ENCODE peak calls at places on chromosomes 6 and 20, in ten cellular contexts. Q is T47D; W is foreskin fibroblast; O is NCI-H2081; A is nucleus accumbens; J is left ventricle myocardium inferior; I is body of pancreas; Z is activated CD4-positive, alpha-beta T cell treated with anti-CD3 and anti-CD28 coated beads for 1 hour; S is GM19239; R is endothelial cell. Y is an unnamed sample.

GRCh38 chr6:75201901-75202672 is 3.8 kb downstream of the COL12A1 start:
- DNase-seq in Z (no peak), Q (no peak), W (no peak), R (peak), J (peak), S (no peak), I (peak), A (no peak), O (peak), Y (no peak)

GRCh38 chr6:1574083-1574761 is 35.5 kb upstream of the FOXC1 start:
- DNase-seq in I (no peak), W (no peak), S (no peak), O (no peak), Z (no peak), R (no peak), A (peak), J (no peak), Q (no peak), Y (peak)

GRCh38 chr6:24126586-24127192 is 674 bp downstream of the NRSN1 start:
- DNase-seq in I (peak), Z (no peak), J (no peak), S (peak), Q (peak), A (no peak), R (peak), O (no peak), W (peak), Y (peak)

GRCh38 chr6:144447487-144447886 is 162.4 kb downstream of the UTRN start:
- DNase-seq in Q (no peak), A (no peak), W (peak), S (no peak), J (no peak), R (no peak), O (no peak), Z (no peak), I (no peak), Y (no peak)

GRCh38 chr6:170128811-170129681 is 161.8 kb downstream of the DLL1 start:
- DNase-seq in Z (no peak), A (no peak), I (peak), S (no peak), Q (no peak), R (no peak), J (no peak), O (no peak), W (no peak), Y (no peak)

GRCh38 chr6:167858086-167858591 is 31.4 kb downstream of the AFDN start:
- DNase-seq in Z (no peak), A (no peak), Q (no peak), J (no peak), I (peak), W (peak), S (no peak), O (no peak), R (no peak), Y (peak)

GRCh38 chr20:10492065-10492464 is 57.0 kb downstream of the SLX4IP start:
- DNase-seq in W (peak), S (no peak), R (no peak), A (no peak), O (no peak), Z (no peak), J (no peak), Q (no peak), I (peak), Y (no peak)

GRCh38 chr6:44733868-44734267 is 346.4 kb downstream of the CDC5L start:
- DNase-seq in I (peak), Q (no peak), W (no peak), S (no peak), O (no peak), Z (no peak), J (peak), A (no peak), R (no peak), Y (peak)

GRCh38 chr20:58109918-58110635 is 118.4 kb downstream of the ANKRD60 start:
- DNase-seq in Z (no peak), O (no peak), I (no peak), A (no peak), Q (no peak), S (no peak), R (no peak), J (no peak), W (no peak), Y (no peak)

GRCh38 chr6:99790679-99791078 is 184.0 kb downstream of the PRDM13 start:
- DNase-seq in W (no peak), I (no peak), S (no peak), Z (no peak), O (no peak), J (no peak), Q (no peak), A (no peak), R (no peak), Y (no peak)

GRCh38 chr6:10591411-10592160 is 70.4 kb downstream of the GCNT2 start:
- DNase-seq in R (no peak), Z (no peak), S (no peak), Q (no peak), I (no peak), W (no peak), O (no peak), J (no peak), A (no peak), Y (no peak)

GRCh38 chr6:75213112-75213511 is 7.3 kb upstream of the COL12A1 start:
- DNase-seq in I (no peak), S (no peak), Q (no peak), A (no peak), J (no peak), R (no peak), W (no peak), O (no peak), Z (no peak), Y (peak)

GRCh38 chr6:41626022-41626421 is 12.2 kb upstream of the MDFI start:
- DNase-seq in Z (no peak), R (no peak), S (no peak), O (no peak), A (no peak), J (no peak), I (no peak), W (no peak), Q (no peak), Y (no peak)

GRCh38 chr20:47535994-47536393 is 34.3 kb downstream of the NCOA3 start:
- DNase-seq in J (no peak), Q (no peak), W (no peak), R (no peak), A (no peak), O (no peak), Z (no peak), S (no peak), I (no peak), Y (no peak)

GRCh38 chr6:19128701-19129100 is 708.5 kb upstream of the ID4 start:
- DNase-seq in R (no peak), S (no peak), A (no peak), I (no peak), Z (no peak), J (no peak), O (no peak), W (no peak), Q (no peak), Y (no peak)

GRCh38 chr6:166724576-166724975 is 97.5 kb upstream of the RPS6KA2 start:
- DNase-seq in R (no peak), W (no peak), S (no peak), Q (no peak), A (no peak), J (no peak), I (no peak), O (no peak), Z (no peak), Y (no peak)

GRCh38 chr6:26312501-26313390 is 52.3 kb upstream of the BTN3A2 start:
- DNase-seq in O (peak), J (peak), S (no peak), W (peak), Z (peak), I (peak), Q (no peak), A (peak), R (peak), Y (peak)

Y was measured in globus pallidus.